ENCODE peak calls at places on chromosomes 5 and 9, in nine cellular contexts. One of them, this sample, is unnamed. For H3K4me1, the result is how much of the 10 kb centered on the place peaks cover.

GRCh38 chr5:18546570-18546969 is 912.3 kb downstream of the TAF11L14 start:
- DNase-seq in right atrium auricular region: no peak
- DNase-seq in lung: no peak
- DNase-seq in HCT116: no peak
- DNase-seq in psoas muscle: no peak
- DNase-seq in tibial artery: no peak
- DNase-seq in sigmoid colon: no peak
- DNase-seq in mammary epithelial cell: no peak
- DNase-seq in right lobe of liver: no peak
- DNase-seq in this sample: no peak

GRCh38 chr5:65926893-65927292 is 518 bp downstream of the ERBIN start:
- DNase-seq in right atrium auricular region: no peak
- DNase-seq in lung: no peak
- DNase-seq in tibial artery: no peak
- DNase-seq in right lobe of liver: no peak
- DNase-seq in psoas muscle: no peak
- DNase-seq in sigmoid colon: no peak
- DNase-seq in HCT116: no peak
- DNase-seq in mammary epithelial cell: no peak
- DNase-seq in this sample: no peak

GRCh38 chr9:134961331-134962064 is 43.8 kb upstream of the FCN1 start:
- DNase-seq in mammary epithelial cell: no peak
- DNase-seq in psoas muscle: no peak
- DNase-seq in sigmoid colon: peak
- DNase-seq in tibial artery: peak
- DNase-seq in right lobe of liver: peak
- DNase-seq in lung: no peak
- DNase-seq in HCT116: no peak
- DNase-seq in right atrium auricular region: no peak
- DNase-seq in this sample: no peak

GRCh38 chr5:94715843-94716242 is 97.4 kb downstream of the SLF1 start:
- DNase-seq in lung: no peak
- DNase-seq in psoas muscle: no peak
- DNase-seq in right atrium auricular region: no peak
- DNase-seq in right lobe of liver: no peak
- DNase-seq in HCT116: no peak
- DNase-seq in mammary epithelial cell: no peak
- DNase-seq in tibial artery: no peak
- DNase-seq in sigmoid colon: no peak
- DNase-seq in this sample: no peak

GRCh38 chr9:104682642-104683041 is 11.7 kb upstream of the OR13D1 start:
- DNase-seq in right lobe of liver: no peak
- DNase-seq in tibial artery: no peak
- DNase-seq in lung: no peak
- DNase-seq in mammary epithelial cell: peak
- DNase-seq in sigmoid colon: no peak
- DNase-seq in psoas muscle: no peak
- DNase-seq in HCT116: peak
- DNase-seq in right atrium auricular region: no peak
- DNase-seq in this sample: peak

GRCh38 chr5:129672006-129672405 is 75.9 kb upstream of the MINAR2 start:
- DNase-seq in right lobe of liver: no peak
- DNase-seq in sigmoid colon: no peak
- DNase-seq in right atrium auricular region: no peak
- DNase-seq in tibial artery: no peak
- DNase-seq in psoas muscle: no peak
- DNase-seq in HCT116: no peak
- DNase-seq in lung: no peak
- DNase-seq in mammary epithelial cell: no peak
- DNase-seq in this sample: no peak

GRCh38 chr9:133430244-133430643 is 8.1 kb downstream of the ADAMTS13 start:
- DNase-seq in lung: no peak
- DNase-seq in psoas muscle: no peak
- DNase-seq in right lobe of liver: no peak
- DNase-seq in HCT116: no peak
- DNase-seq in tibial artery: no peak
- DNase-seq in right atrium auricular region: no peak
- DNase-seq in sigmoid colon: no peak
- DNase-seq in mammary epithelial cell: no peak
- DNase-seq in this sample: no peak

GRCh38 chr9:113222482-113222841 is 1.1 kb downstream of the SLC31A1 start:
- DNase-seq in psoas muscle: no peak
- DNase-seq in tibial artery: no peak
- DNase-seq in HCT116: no peak
- DNase-seq in lung: no peak
- DNase-seq in right lobe of liver: no peak
- DNase-seq in right atrium auricular region: no peak
- DNase-seq in mammary epithelial cell: peak
- DNase-seq in sigmoid colon: no peak
- DNase-seq in this sample: peak

GRCh38 chr5:172187118-172188032 is 649 bp downstream of the STK10 start:
- DNase-seq in lung: peak
- DNase-seq in tibial artery: no peak
- DNase-seq in sigmoid colon: peak
- DNase-seq in mammary epithelial cell: peak
- DNase-seq in right atrium auricular region: peak
- DNase-seq in HCT116: peak
- DNase-seq in psoas muscle: peak
- DNase-seq in right lobe of liver: peak
- DNase-seq in this sample: peak

GRCh38 chr5:17143335-17143734 is 74.1 kb upstream of the BASP1 start:
- DNase-seq in mammary epithelial cell: no peak
- DNase-seq in HCT116: no peak
- DNase-seq in tibial artery: no peak
- DNase-seq in right atrium auricular region: no peak
- DNase-seq in right lobe of liver: no peak
- DNase-seq in sigmoid colon: no peak
- DNase-seq in lung: no peak
- DNase-seq in psoas muscle: no peak
- DNase-seq in this sample: peak

GRCh38 chr9:125258832-125259534 is 2.6 kb upstream of the GAPVD1 start:
- DNase-seq in sigmoid colon: no peak
- DNase-seq in HCT116: no peak
- DNase-seq in right lobe of liver: peak
- DNase-seq in right atrium auricular region: no peak
- DNase-seq in mammary epithelial cell: no peak
- DNase-seq in lung: no peak
- DNase-seq in tibial artery: no peak
- DNase-seq in psoas muscle: no peak
- DNase-seq in this sample: no peak

GRCh38 chr5:132500244-132500930 is 9.8 kb upstream of the IRF1 start:
- DNase-seq in tibial artery: peak
- DNase-seq in mammary epithelial cell: no peak
- DNase-seq in lung: peak
- DNase-seq in sigmoid colon: no peak
- DNase-seq in psoas muscle: no peak
- DNase-seq in right lobe of liver: no peak
- DNase-seq in right atrium auricular region: peak
- DNase-seq in HCT116: no peak
- DNase-seq in this sample: no peak

GRCh38 chr5:1292139-1292538 is 2.7 kb downstream of the TERT start:
- DNase-seq in right lobe of liver: no peak
- DNase-seq in HCT116: no peak
- DNase-seq in right atrium auricular region: no peak
- DNase-seq in tibial artery: no peak
- DNase-seq in sigmoid colon: peak
- DNase-seq in lung: no peak
- DNase-seq in mammary epithelial cell: no peak
- DNase-seq in psoas muscle: no peak
- DNase-seq in this sample: no peak
- H3K27ac ChIP-seq in right lobe of liver: no peak
- H3K27ac ChIP-seq in HCT116: no peak
- H3K27ac ChIP-seq in right atrium auricular region: no peak
- H3K27ac ChIP-seq in tibial artery: no peak
- H3K27ac ChIP-seq in sigmoid colon: no peak
- H3K27ac ChIP-seq in lung: no peak
- H3K27ac ChIP-seq in mammary epithelial cell: no peak
- H3K27ac ChIP-seq in psoas muscle: no peak
- H3K27ac ChIP-seq in this sample: no peak

GRCh38 chr9:129775443-129775842 is 22.6 kb upstream of the PTGES start:
- DNase-seq in right atrium auricular region: no peak
- DNase-seq in sigmoid colon: no peak
- DNase-seq in tibial artery: no peak
- DNase-seq in psoas muscle: no peak
- DNase-seq in lung: no peak
- DNase-seq in mammary epithelial cell: no peak
- DNase-seq in right lobe of liver: no peak
- DNase-seq in HCT116: no peak
- DNase-seq in this sample: no peak

GRCh38 chr9:129776566-129776937 is 23.7 kb upstream of the PTGES start:
- DNase-seq in mammary epithelial cell: no peak
- DNase-seq in lung: no peak
- DNase-seq in right atrium auricular region: no peak
- DNase-seq in psoas muscle: no peak
- DNase-seq in tibial artery: no peak
- DNase-seq in sigmoid colon: no peak
- DNase-seq in right lobe of liver: no peak
- DNase-seq in HCT116: no peak
- DNase-seq in this sample: no peak

GRCh38 chr9:129777769-129778130 is 24.9 kb upstream of the PTGES start:
- DNase-seq in psoas muscle: no peak
- DNase-seq in right atrium auricular region: no peak
- DNase-seq in sigmoid colon: no peak
- DNase-seq in right lobe of liver: no peak
- DNase-seq in tibial artery: no peak
- DNase-seq in HCT116: no peak
- DNase-seq in mammary epithelial cell: peak
- DNase-seq in lung: no peak
- DNase-seq in this sample: no peak

GRCh38 chr9:129778469-129778868 is 24.5 kb upstream of the TOR1B start:
- DNase-seq in mammary epithelial cell: peak
- DNase-seq in sigmoid colon: no peak
- DNase-seq in lung: no peak
- DNase-seq in tibial artery: no peak
- DNase-seq in psoas muscle: no peak
- DNase-seq in right atrium auricular region: no peak
- DNase-seq in right lobe of liver: no peak
- DNase-seq in HCT116: no peak
- DNase-seq in this sample: peak

GRCh38 chr9:129776938-129777768 is 24.3 kb upstream of the PTGES start:
- DNase-seq in lung: peak
- DNase-seq in tibial artery: peak
- DNase-seq in HCT116: peak
- DNase-seq in psoas muscle: peak
- DNase-seq in mammary epithelial cell: peak
- DNase-seq in sigmoid colon: peak
- DNase-seq in right atrium auricular region: peak
- DNase-seq in right lobe of liver: peak
- DNase-seq in this sample: peak
- H3K4me1 ChIP-seq in lung: under half
- H3K4me1 ChIP-seq in tibial artery: under half
- H3K4me1 ChIP-seq in HCT116: under half
- H3K4me1 ChIP-seq in psoas muscle: under half
- H3K4me1 ChIP-seq in mammary epithelial cell: under half
- H3K4me1 ChIP-seq in sigmoid colon: under half
- H3K4me1 ChIP-seq in right atrium auricular region: under half
- H3K4me1 ChIP-seq in right lobe of liver: under half
- H3K4me1 ChIP-seq in this sample: under half

GRCh38 chr5:81853005-81853357 is 102.1 kb upstream of the SSBP2 start:
- DNase-seq in right atrium auricular region: no peak
- DNase-seq in HCT116: no peak
- DNase-seq in mammary epithelial cell: no peak
- DNase-seq in tibial artery: no peak
- DNase-seq in sigmoid colon: no peak
- DNase-seq in psoas muscle: no peak
- DNase-seq in lung: no peak
- DNase-seq in right lobe of liver: no peak
- DNase-seq in this sample: no peak

GRCh38 chr5:81855576-81855975 is 104.7 kb upstream of the SSBP2 start:
- DNase-seq in lung: no peak
- DNase-seq in psoas muscle: no peak
- DNase-seq in right lobe of liver: no peak
- DNase-seq in mammary epithelial cell: peak
- DNase-seq in tibial artery: no peak
- DNase-seq in sigmoid colon: no peak
- DNase-seq in right atrium auricular region: no peak
- DNase-seq in HCT116: no peak
- DNase-seq in this sample: no peak

GRCh38 chr5:81854915-81855314 is 104.0 kb upstream of the SSBP2 start:
- DNase-seq in sigmoid colon: no peak
- DNase-seq in HCT116: no peak
- DNase-seq in right atrium auricular region: no peak
- DNase-seq in psoas muscle: no peak
- DNase-seq in right lobe of liver: no peak
- DNase-seq in tibial artery: no peak
- DNase-seq in mammary epithelial cell: no peak
- DNase-seq in lung: no peak
- DNase-seq in this sample: no peak

GRCh38 chr5:81852277-81853004 is 101.5 kb upstream of the SSBP2 start:
- DNase-seq in lung: no peak
- DNase-seq in right lobe of liver: peak
- DNase-seq in HCT116: peak
- DNase-seq in psoas muscle: peak
- DNase-seq in tibial artery: no peak
- DNase-seq in sigmoid colon: peak
- DNase-seq in right atrium auricular region: no peak
- DNase-seq in mammary epithelial cell: no peak
- DNase-seq in this sample: no peak

DNA sequence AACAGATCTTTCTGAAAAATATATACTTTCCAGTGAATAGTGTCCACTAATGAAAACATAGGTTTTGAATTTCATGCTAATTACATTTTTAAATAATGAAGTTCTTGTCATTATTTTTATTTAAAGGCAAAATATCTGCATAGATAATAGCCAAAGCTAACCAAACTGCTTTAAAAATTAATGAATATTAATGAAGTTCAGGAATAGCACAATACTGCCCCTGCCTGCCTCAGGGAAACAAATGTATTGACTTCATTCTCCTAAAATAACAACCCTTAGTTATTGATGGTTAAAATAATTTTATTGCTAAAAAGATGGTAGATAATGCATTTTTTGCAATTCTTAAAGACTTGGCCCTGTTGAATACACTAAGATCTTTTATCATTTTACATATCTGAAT is 103.6 kb upstream of the SSBP2 start:
- DNase-seq in tibial artery: no peak
- DNase-seq in mammary epithelial cell: no peak
- DNase-seq in sigmoid colon: no peak
- DNase-seq in lung: no peak
- DNase-seq in psoas muscle: no peak
- DNase-seq in right atrium auricular region: no peak
- DNase-seq in HCT116: no peak
- DNase-seq in right lobe of liver: no peak
- DNase-seq in this sample: no peak
- TF ChIP-seq CTCF in tibial artery: no peak
- TF ChIP-seq CTCF in mammary epithelial cell: peak
- TF ChIP-seq CTCF in sigmoid colon: no peak
- TF ChIP-seq CTCF in lung: no peak
- TF ChIP-seq CTCF in psoas muscle: peak
- TF ChIP-seq CTCF in right atrium auricular region: no peak
- TF ChIP-seq CTCF in HCT116: peak
- TF ChIP-seq CTCF in right lobe of liver: peak
- TF ChIP-seq CTCF in this sample: peak

DNA sequence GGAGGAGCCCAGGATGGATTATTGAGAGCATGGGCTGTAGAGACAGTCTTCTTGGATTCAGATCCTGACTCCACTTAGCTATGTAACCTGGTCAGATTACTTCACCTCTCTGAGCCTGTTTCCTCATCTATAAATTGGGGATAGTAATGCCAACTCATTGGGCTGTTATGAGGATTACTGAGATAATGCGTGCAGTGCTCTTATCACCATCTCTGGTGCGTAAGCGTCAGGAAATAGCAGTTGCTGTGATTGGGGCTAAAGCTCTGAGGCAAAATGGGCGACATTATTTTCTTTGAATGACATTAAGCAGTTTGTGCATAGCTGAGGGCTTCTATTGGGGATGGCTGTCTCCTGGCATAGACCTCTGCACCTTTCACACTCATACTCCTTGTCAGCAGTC is 995 bp upstream of the MSMP start:
- DNase-seq in HCT116: no peak
- DNase-seq in lung: no peak
- DNase-seq in mammary epithelial cell: no peak
- DNase-seq in psoas muscle: no peak
- DNase-seq in right lobe of liver: no peak
- DNase-seq in sigmoid colon: no peak
- DNase-seq in tibial artery: no peak
- DNase-seq in right atrium auricular region: no peak
- DNase-seq in this sample: no peak
- H3K27ac ChIP-seq in HCT116: no peak
- H3K27ac ChIP-seq in lung: no peak
- H3K27ac ChIP-seq in mammary epithelial cell: no peak
- H3K27ac ChIP-seq in psoas muscle: no peak
- H3K27ac ChIP-seq in right lobe of liver: no peak
- H3K27ac ChIP-seq in sigmoid colon: no peak
- H3K27ac ChIP-seq in tibial artery: no peak
- H3K27ac ChIP-seq in right atrium auricular region: no peak
- H3K27ac ChIP-seq in this sample: no peak

This sample was measured in foreskin keratinocyte.